ENCODE peak calls at places on chromosomes 4 and X, in six cellular contexts. T is SK-N-SH, X is ovary, G is tibial nerve, O is sigmoid colon, E is suprapubic skin. B is an unnamed sample.
A peak's percentile ranks its signal among the peaks of the same experiment; 100 is the strongest.

GRCh38 chr4:22932326-22932725 is 239.6 kb downstream of the GBA3 start:
- DNase-seq in T (no peak), X (no peak), G (no peak), O (no peak), E (no peak), B (peak; percentile 17)

GRCh38 chr4:82780398-82781231 is 18.0 kb downstream of the SCD5 start:
- DNase-seq in T (peak; percentile 69), X (peak; percentile 90), G (peak; percentile 63), O (peak; percentile 87), E (peak; percentile 74), B (peak; percentile 72)

GRCh38 chr4:106775636-106776035 is 260.5 kb downstream of the DKK2 start:
- DNase-seq in T (no peak), X (no peak), G (no peak), O (no peak), E (no peak), B (no peak)

GRCh38 chr4:180539284-180539683 is 1703.9 kb upstream of the TENM3 start:
- DNase-seq in T (no peak), X (no peak), G (no peak), O (no peak), E (no peak), B (no peak)

GRCh38 chr4:4859010-4859798 is at the start of gene MSX1:
- DNase-seq in T (peak; percentile 91), X (peak; percentile 87), G (peak; percentile 75), O (peak; percentile 90), E (peak; percentile 91), B (peak; percentile 76)

GRCh38 chr4:110631582-110632505 is 9.0 kb upstream of the PITX2 start:
- DNase-seq in T (peak; percentile 89), X (no peak), G (peak; percentile 45), O (peak; percentile 76), E (no peak), B (peak; percentile 70)

GRCh38 chr4:53620956-53621355 is 29.7 kb upstream of the LNX1 start:
- DNase-seq in T (no peak), X (no peak), G (no peak), O (no peak), E (no peak), B (no peak)

GRCh38 chrX:151098996-151099395 is 77.4 kb upstream of the GPR50 start:
- DNase-seq in T (no peak), X (no peak), G (no peak), O (no peak), E (no peak), B (no peak)

GRCh38 chr4:6277139-6277802 is 7.6 kb downstream of the WFS1 start:
- DNase-seq in T (no peak), X (peak; percentile 77), G (no peak), O (peak; percentile 65), E (no peak), B (no peak)

GRCh38 chr4:72951628-72952027 is 117.9 kb downstream of the COX18 start:
- DNase-seq in T (no peak), X (no peak), G (no peak), O (no peak), E (no peak), B (no peak)

GRCh38 chrX:152908486-152908885 is 10.6 kb downstream of the ZNF185 start:
- DNase-seq in T (no peak), X (no peak), G (no peak), O (no peak), E (no peak), B (no peak)

GRCh38 chr4:129751646-129752045 is 655.7 kb downstream of the C4orf33 start:
- DNase-seq in T (no peak), X (no peak), G (no peak), O (no peak), E (no peak), B (no peak)

GRCh38 chrX:9464435-9465371 is at the start of gene TBL1X:
- DNase-seq in T (peak; percentile 86), X (peak; percentile 78), G (peak; percentile 8), O (peak; percentile 74), E (peak; percentile 75), B (peak; percentile 59)

GRCh38 chr4:176034498-176034897 is 31.1 kb upstream of the WDR17 start:
- DNase-seq in T (peak; percentile 24), X (no peak), G (no peak), O (no peak), E (no peak), B (no peak)

GRCh38 chrX:38262715-38263620 is 42.3 kb upstream of the SRPX start:
- DNase-seq in T (no peak), X (no peak), G (no peak), O (no peak), E (no peak), B (no peak)

GRCh38 chrX:129779747-129780146 is at the start of gene SASH3:
- DNase-seq in T (no peak), X (no peak), G (peak; percentile 40), O (peak; percentile 78), E (no peak), B (peak; percentile 63)

GRCh38 chr4:163816494-163816893 is 322.0 kb downstream of the TMA16 start:
- DNase-seq in T (no peak), X (no peak), G (no peak), O (no peak), E (no peak), B (no peak)

GRCh38 chrX:100635989-100636320 is 651 bp downstream of the TSPAN6 start:
- DNase-seq in T (no peak), X (no peak), G (no peak), O (no peak), E (no peak), B (no peak)

GRCh38 chrX:100636321-100636991 is at the start of gene TSPAN6:
- DNase-seq in T (peak; percentile 82), X (peak; percentile 87), G (peak; percentile 65), O (peak; percentile 84), E (peak; percentile 77), B (peak; percentile 84)

DNA sequence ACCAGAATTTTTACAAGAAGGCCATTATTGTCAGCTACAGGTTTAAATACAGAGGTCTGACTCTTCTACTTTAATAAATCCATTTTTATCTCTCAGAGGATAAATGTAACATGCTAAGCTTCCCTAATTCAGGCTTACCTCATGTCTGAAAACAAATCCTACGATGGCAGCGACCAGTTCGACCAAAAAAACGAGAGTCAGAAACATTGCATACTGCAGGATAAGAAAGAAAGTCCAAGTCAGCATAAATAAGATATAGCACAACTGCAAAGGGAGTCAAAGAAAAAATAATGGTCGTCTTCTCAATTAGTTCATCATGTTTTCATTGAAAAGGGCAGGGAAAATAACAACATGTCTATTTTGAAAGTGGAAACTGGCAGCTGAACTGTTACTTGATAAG is 1.6 kb downstream of the TSPAN6 start:
- DNase-seq in T (no peak), X (no peak), G (no peak), O (no peak), E (no peak), B (no peak)
- H3K4me3 ChIP-seq in T (no peak overlapping the region), X (no peak overlapping the region), G (peak overlapping the region; percentile 58), O (no peak overlapping the region), E (no peak overlapping the region), B (no peak overlapping the region)

GRCh38 chr4:57270350-57270749 is 160.2 kb upstream of the IGFBP7 start:
- DNase-seq in T (no peak), X (no peak), G (no peak), O (no peak), E (no peak), B (no peak)
- TF ChIP-seq EP300 in T (no peak), X (no peak), G (no peak), O (no peak), E (no peak), B (no peak)

GRCh38 chrX:111100191-111100590 is 4.2 kb downstream of the PAK3 start:
- DNase-seq in T (peak; percentile 69), X (no peak), G (peak; percentile 17), O (no peak), E (no peak), B (peak; percentile 10)
- H3K4me3 ChIP-seq in T (no peak overlapping the region), X (no peak overlapping the region), G (no peak overlapping the region), O (no peak overlapping the region), E (no peak overlapping the region), B (no peak overlapping the region)

GRCh38 chr4:77818077-77818666 is 996 bp downstream of the CNOT6L start:
- DNase-seq in T (peak; percentile 76), X (peak; percentile 68), G (peak; percentile 60), O (peak; percentile 88), E (peak; percentile 77), B (peak; percentile 82)

GRCh38 chr4:77819409-77819835 is 254 bp upstream of the CNOT6L start:
- DNase-seq in T (peak; percentile 73), X (no peak), G (no peak), O (no peak), E (peak; percentile 69), B (no peak)

GRCh38 chr4:77819836-77820679 is 890 bp upstream of the CNOT6L start:
- DNase-seq in T (peak; percentile 94), X (peak; percentile 93), G (peak; percentile 91), O (peak; percentile 94), E (peak; percentile 94), B (peak; percentile 96)

GRCh38 chr4:77817304-77818076 is 1.7 kb downstream of the CNOT6L start:
- DNase-seq in T (no peak), X (no peak), G (no peak), O (no peak), E (no peak), B (peak; percentile 38)

GRCh38 chr4:77818667-77819408 is at the start of gene CNOT6L:
- DNase-seq in T (peak; percentile 83), X (peak; percentile 71), G (peak; percentile 67), O (peak; percentile 87), E (peak; percentile 86), B (peak; percentile 78)
- TF ChIP-seq EP300 in T (no peak), X (no peak), G (peak; percentile 54), O (no peak), E (no peak), B (no peak)

DNA sequence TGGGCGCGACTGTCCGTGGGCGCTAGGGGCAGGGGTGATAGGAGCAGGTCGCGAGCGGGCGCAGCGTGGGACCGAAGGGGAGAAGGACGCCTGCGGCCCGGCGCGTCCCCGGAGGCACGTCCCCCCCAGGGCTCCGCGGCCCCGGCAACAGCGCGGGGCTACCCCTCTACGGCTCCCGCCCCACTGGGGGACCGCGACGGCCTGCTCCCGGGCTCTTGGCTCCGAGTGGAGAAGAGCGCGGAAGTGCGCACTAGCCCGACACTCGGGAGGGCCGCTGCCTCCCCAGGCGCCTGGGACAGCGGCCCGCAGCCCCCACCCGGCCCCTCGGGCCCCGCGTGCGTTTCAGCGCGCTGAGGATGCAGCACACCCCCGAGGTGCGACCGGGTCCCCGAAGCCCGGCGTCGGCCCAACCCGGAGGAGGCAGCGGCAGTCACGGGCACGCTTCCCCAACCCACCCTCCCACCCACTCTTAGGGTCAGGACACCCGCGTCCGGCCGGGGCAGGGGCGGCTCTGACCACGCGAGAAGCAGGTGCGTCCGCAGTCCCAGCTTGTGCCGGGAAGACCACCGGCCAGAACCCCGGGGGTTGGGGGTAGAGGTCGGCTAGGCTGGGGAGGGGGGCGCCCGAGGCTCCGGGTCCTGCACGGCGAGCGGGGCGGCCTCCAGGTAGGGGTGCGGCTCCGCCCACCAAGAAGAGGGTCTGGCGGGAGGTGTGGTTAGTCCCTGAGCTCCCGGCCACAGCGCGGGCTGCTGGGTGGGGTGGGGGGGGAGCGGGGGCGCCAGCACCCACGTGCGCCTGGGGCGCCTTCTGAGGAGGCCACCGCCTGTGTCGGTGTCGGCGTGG is 18.5 kb upstream of the NAT8L start:
- DNase-seq in T (peak; percentile 75), X (no peak), G (no peak), O (no peak), E (peak; percentile 53), B (no peak)
- H3K4me3 ChIP-seq in T (peak overlapping the region; percentile 76), X (no peak overlapping the region), G (peak overlapping the region; percentile 67), O (peak overlapping the region; percentile 53), E (peak overlapping the region; percentile 63), B (peak overlapping the region; percentile 90)